ENCODE peak calls at places on chromosomes 5 and 9, in seven cellular contexts. One of them, this sample, is unnamed.

GRCh38 chr5:65213921-65214525 is 267.7 kb downstream of the ADAMTS6 start:
- DNase-seq in EL: peak
- DNase-seq in cerebellar cortex: peak
- DNase-seq in NCI-H774: no peak
- DNase-seq in breast epithelium: no peak
- DNase-seq in kidney tubule cell: peak
- DNase-seq in AG09319: no peak
- DNase-seq in this sample: peak

GRCh38 chr5:124289122-124289521 is 457.3 kb downstream of the ZNF608 start:
- DNase-seq in kidney tubule cell: no peak
- DNase-seq in EL: no peak
- DNase-seq in cerebellar cortex: peak
- DNase-seq in AG09319: no peak
- DNase-seq in breast epithelium: no peak
- DNase-seq in NCI-H774: no peak
- DNase-seq in this sample: peak

GRCh38 chr5:146520731-146521130 is 4.7 kb upstream of the GPR151 start:
- DNase-seq in breast epithelium: no peak
- DNase-seq in AG09319: no peak
- DNase-seq in kidney tubule cell: peak
- DNase-seq in cerebellar cortex: no peak
- DNase-seq in NCI-H774: peak
- DNase-seq in EL: peak
- DNase-seq in this sample: no peak

GRCh38 chr9:96574455-96574854 is 45.2 kb downstream of the CDC14B start:
- DNase-seq in breast epithelium: no peak
- DNase-seq in NCI-H774: no peak
- DNase-seq in cerebellar cortex: no peak
- DNase-seq in AG09319: no peak
- DNase-seq in kidney tubule cell: no peak
- DNase-seq in EL: no peak
- DNase-seq in this sample: no peak

GRCh38 chr9:99365233-99365980 is 143.3 kb downstream of the SEC61B start:
- DNase-seq in EL: peak
- DNase-seq in NCI-H774: no peak
- DNase-seq in kidney tubule cell: peak
- DNase-seq in AG09319: no peak
- DNase-seq in cerebellar cortex: no peak
- DNase-seq in breast epithelium: no peak
- DNase-seq in this sample: no peak

GRCh38 chr9:129023036-129023907 is 4.9 kb downstream of the SH3GLB2 start:
- DNase-seq in EL: peak
- DNase-seq in cerebellar cortex: no peak
- DNase-seq in breast epithelium: no peak
- DNase-seq in AG09319: peak
- DNase-seq in NCI-H774: no peak
- DNase-seq in kidney tubule cell: peak
- DNase-seq in this sample: peak

GRCh38 chr5:67971223-67971830 is 244.2 kb upstream of the PIK3R1 start:
- DNase-seq in EL: peak
- DNase-seq in kidney tubule cell: no peak
- DNase-seq in NCI-H774: no peak
- DNase-seq in breast epithelium: no peak
- DNase-seq in cerebellar cortex: no peak
- DNase-seq in AG09319: peak
- DNase-seq in this sample: no peak

GRCh38 chr9:125635888-125636287 is 71.1 kb downstream of the MAPKAP1 start:
- DNase-seq in cerebellar cortex: no peak
- DNase-seq in breast epithelium: no peak
- DNase-seq in NCI-H774: no peak
- DNase-seq in kidney tubule cell: no peak
- DNase-seq in EL: no peak
- DNase-seq in AG09319: no peak
- DNase-seq in this sample: no peak

GRCh38 chr9:16044116-16044881 is 491.5 kb downstream of the CCDC171 start:
- DNase-seq in cerebellar cortex: no peak
- DNase-seq in AG09319: no peak
- DNase-seq in EL: no peak
- DNase-seq in kidney tubule cell: no peak
- DNase-seq in NCI-H774: no peak
- DNase-seq in breast epithelium: no peak
- DNase-seq in this sample: no peak

GRCh38 chr9:136759001-136759400 is 958 bp upstream of the LCN8 start:
- DNase-seq in breast epithelium: no peak
- DNase-seq in EL: no peak
- DNase-seq in NCI-H774: no peak
- DNase-seq in cerebellar cortex: no peak
- DNase-seq in AG09319: no peak
- DNase-seq in kidney tubule cell: no peak
- DNase-seq in this sample: no peak

GRCh38 chr5:15320896-15321295 is 179.1 kb upstream of the FBXL7 start:
- DNase-seq in AG09319: no peak
- DNase-seq in breast epithelium: no peak
- DNase-seq in EL: no peak
- DNase-seq in kidney tubule cell: no peak
- DNase-seq in cerebellar cortex: peak
- DNase-seq in NCI-H774: no peak
- DNase-seq in this sample: peak

GRCh38 chr9:38067611-38067891 is 1.5 kb downstream of the SHB start:
- DNase-seq in EL: peak
- DNase-seq in breast epithelium: no peak
- DNase-seq in kidney tubule cell: peak
- DNase-seq in NCI-H774: no peak
- DNase-seq in AG09319: no peak
- DNase-seq in cerebellar cortex: no peak
- DNase-seq in this sample: no peak

GRCh38 chr5:150022163-150022540 is 21.6 kb downstream of the HMGXB3 start:
- DNase-seq in cerebellar cortex: no peak
- DNase-seq in EL: peak
- DNase-seq in kidney tubule cell: peak
- DNase-seq in breast epithelium: no peak
- DNase-seq in AG09319: peak
- DNase-seq in NCI-H774: no peak
- DNase-seq in this sample: peak